ENCODE peak calls at places on chromosomes 1 and 21, in six cellular contexts. V is right atrium auricular region, D is progenitor cell of endocrine pancreas, G is fibroblast of lung, R is body of pancreas, F is pancreas. S is an unnamed sample.

GRCh38 chr1:227712648-227713047 is 22.5 kb downstream of the JMJD4 start:
- DNase-seq in V (no peak), D (no peak), G (no peak), R (no peak), F (no peak), S (no peak)

GRCh38 chr1:28010979-28011378 is 51.2 kb downstream of the XKR8 start:
- DNase-seq in V (no peak), D (no peak), G (peak), R (no peak), F (no peak), S (no peak)

GRCh38 chr1:203217668-203218067 is 11.8 kb downstream of the CHIT1 start:
- DNase-seq in V (no peak), D (no peak), G (no peak), R (no peak), F (no peak), S (no peak)

GRCh38 chr21:45465611-45466329 is 60.8 kb downstream of the COL18A1 start:
- DNase-seq in V (no peak), D (no peak), G (no peak), R (no peak), F (peak), S (no peak)

GRCh38 chr1:16258591-16259135 is 21.7 kb upstream of the CPLANE2 start:
- DNase-seq in V (no peak), D (no peak), G (no peak), R (no peak), F (no peak), S (no peak)

GRCh38 chr1:179194068-179194537 is 35.4 kb downstream of the ABL2 start:
- DNase-seq in V (no peak), D (no peak), G (no peak), R (no peak), F (no peak), S (no peak)

GRCh38 chr21:34589511-34590282 is 25.2 kb downstream of the RCAN1 start:
- DNase-seq in V (no peak), D (no peak), G (no peak), R (peak), F (no peak), S (no peak)

GRCh38 chr1:37028981-37029617 is 5.2 kb downstream of the GRIK3 start:
- DNase-seq in V (no peak), D (no peak), G (no peak), R (no peak), F (no peak), S (no peak)

GRCh38 chr1:109880961-109881894 is 29.4 kb upstream of the CSF1 start:
- DNase-seq in V (no peak), D (no peak), G (no peak), R (no peak), F (no peak), S (no peak)

GRCh38 chr1:109501644-109502367 is 7.7 kb downstream of the AMIGO1 start:
- DNase-seq in V (no peak), D (no peak), G (no peak), R (no peak), F (no peak), S (no peak)

GRCh38 chr1:147579532-147580199 is 38.4 kb downstream of the BCL9 start:
- DNase-seq in V (no peak), D (peak), G (peak), R (peak), F (no peak), S (peak)

GRCh38 chr1:116382321-116382720 is 9.3 kb downstream of the ATP1A1 start:
- DNase-seq in V (no peak), D (no peak), G (no peak), R (no peak), F (no peak), S (no peak)

GRCh38 chr1:156643266-156644092 is 1.6 kb downstream of the BCAN start:
- DNase-seq in V (no peak), D (no peak), G (no peak), R (no peak), F (no peak), S (no peak)

GRCh38 chr1:75548721-75549480 is 62.0 kb downstream of the SLC44A5 start:
- DNase-seq in V (no peak), D (no peak), G (no peak), R (no peak), F (no peak), S (no peak)

GRCh38 chr1:29655945-29656866 is 419.9 kb downstream of the PTPRU start:
- DNase-seq in V (peak), D (peak), G (no peak), R (peak), F (no peak), S (no peak)

GRCh38 chr1:153375511-153375910 is at the start of gene S100A12:
- DNase-seq in V (no peak), D (no peak), G (peak), R (no peak), F (no peak), S (no peak)

GRCh38 chr1:203172184-203173115 is 3.2 kb downstream of the MYBPH start:
- DNase-seq in V (no peak), D (peak), G (peak), R (peak), F (peak), S (peak)

GRCh38 chr1:55773189-55773940 is 558.2 kb upstream of the USP24 start:
- DNase-seq in V (no peak), D (no peak), G (peak), R (peak), F (no peak), S (no peak)

GRCh38 chr1:247409869-247410544 is 6.0 kb upstream of the NLRP3 start:
- DNase-seq in V (no peak), D (no peak), G (no peak), R (no peak), F (no peak), S (no peak)

GRCh38 chr1:160354388-160354985 is 11.3 kb downstream of the NCSTN start:
- DNase-seq in V (peak), D (no peak), G (peak), R (no peak), F (no peak), S (peak)

GRCh38 chr1:5742801-5743200 is 249.4 kb downstream of the NPHP4 start:
- DNase-seq in V (no peak), D (no peak), G (no peak), R (no peak), F (peak), S (peak)

GRCh38 chr1:24364975-24365678 is 46.0 kb downstream of the GRHL3 start:
- DNase-seq in V (peak), D (no peak), G (peak), R (no peak), F (no peak), S (no peak)

GRCh38 chr1:154937051-154937987 is 800 bp upstream of the PMVK start:
- DNase-seq in V (peak), D (peak), G (peak), R (peak), F (peak), S (peak)
- TF ChIP-seq CTCF in V (no peak), D (no peak), G (peak), R (no peak), F (no peak), S (peak)

GRCh38 chr1:216566809-216567208 is 143.6 kb upstream of the USH2A start:
- DNase-seq in V (no peak), D (no peak), G (peak), R (no peak), F (no peak), S (no peak)
- TF ChIP-seq CTCF in V (no peak), D (peak), G (peak), R (no peak), F (no peak), S (peak)

DNA sequence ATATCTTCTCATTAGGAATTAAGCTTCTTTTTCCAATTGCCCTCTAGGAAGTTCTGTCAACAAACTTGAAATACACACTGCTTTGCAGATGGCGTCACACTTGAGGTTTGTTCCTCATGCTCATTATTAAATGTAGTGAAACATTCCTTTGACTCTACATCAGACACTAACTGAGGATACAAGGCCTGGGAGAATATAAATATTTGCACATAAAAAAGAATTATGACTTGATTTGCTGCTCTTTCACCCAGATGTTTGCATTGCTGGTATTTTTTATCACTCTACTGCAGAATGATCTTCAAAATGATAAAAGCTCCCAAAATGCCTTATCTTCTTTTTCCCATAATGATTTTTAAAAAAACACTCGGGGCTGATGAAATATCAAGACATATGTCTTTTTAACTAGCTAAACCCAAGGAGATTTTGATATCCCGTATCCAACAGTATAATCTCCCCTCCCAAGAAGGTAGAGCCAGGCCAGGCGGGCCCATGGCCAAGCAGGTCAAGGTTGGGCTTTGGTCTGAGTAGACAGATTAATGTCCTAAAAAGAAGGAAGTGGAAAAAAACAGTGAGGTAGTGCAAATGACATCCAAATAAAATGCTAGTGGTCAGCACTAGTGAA is 264.6 kb downstream of the HHIPL2 start:
- DNase-seq in V (no peak), D (no peak), G (peak), R (peak), F (no peak), S (no peak)
- TF ChIP-seq CTCF in V (no peak), D (no peak), G (no peak), R (no peak), F (no peak), S (no peak)

GRCh38 chr1:237901284-237901870 is 10.7 kb upstream of the ZP4 start:
- DNase-seq in V (no peak), D (no peak), G (no peak), R (peak), F (no peak), S (peak)
- TF ChIP-seq CTCF in V (no peak), D (peak), G (no peak), R (no peak), F (no peak), S (peak)

GRCh38 chr1:178057863-178058576 is 35.9 kb upstream of the RASAL2 start:
- DNase-seq in V (peak), D (no peak), G (peak), R (peak), F (no peak), S (no peak)

GRCh38 chr1:178052650-178053461 is 41.0 kb upstream of the RASAL2 start:
- DNase-seq in V (no peak), D (no peak), G (peak), R (no peak), F (no peak), S (peak)

GRCh38 chr1:178055093-178055492 is 38.8 kb upstream of the RASAL2 start:
- DNase-seq in V (no peak), D (no peak), G (peak), R (peak), F (no peak), S (peak)

GRCh38 chr1:178057131-178057765 is 36.7 kb upstream of the RASAL2 start:
- DNase-seq in V (no peak), D (no peak), G (no peak), R (no peak), F (no peak), S (no peak)

GRCh38 chr1:178055779-178056471 is 38.0 kb upstream of the RASAL2 start:
- DNase-seq in V (no peak), D (no peak), G (peak), R (no peak), F (no peak), S (peak)
- TF ChIP-seq CTCF in V (no peak), D (no peak), G (no peak), R (no peak), F (no peak), S (no peak)

GRCh38 chr21:18369115-18369514 is 34.5 kb downstream of the TMPRSS15 start:
- DNase-seq in V (no peak), D (no peak), G (peak), R (no peak), F (no peak), S (peak)
- TF ChIP-seq CTCF in V (no peak), D (peak), G (no peak), R (no peak), F (no peak), S (peak)

S was measured in Caco-2.